ENCODE peak calls at places on chromosomes 4 and X, in ten cellular contexts. R, X, W, E, N, H, L, Y, T and F are unnamed samples.

GRCh38 chrX:18146954-18147353 is 73.7 kb downstream of the BEND2 start:
- DNase-seq in N (peak; percentile 59), Y (no peak), L (peak; percentile 17), W (peak; percentile 53), H (no peak), E (no peak), R (no peak), X (peak; percentile 8), T (no peak), F (no peak)

GRCh38 chrX:103343105-103343504 is 13.1 kb downstream of the TCEAL7 start:
- DNase-seq in R (peak; percentile 37), H (peak; percentile 1), E (peak; percentile 25), N (peak; percentile 27), L (peak; percentile 42), X (peak; percentile 58), T (no peak), Y (peak; percentile 35), W (peak; percentile 71), F (peak; percentile 25)

GRCh38 chrX:44306336-44306735 is 37.1 kb downstream of the EFHC2 start:
- DNase-seq in E (no peak), L (peak; percentile 12), Y (no peak), T (no peak), H (no peak), X (no peak), W (peak; percentile 95), R (no peak), N (no peak), F (no peak)

GRCh38 chrX:118596428-118596827 is 100.8 kb downstream of the DOCK11 start:
- DNase-seq in L (no peak), T (no peak), X (no peak), N (no peak), E (no peak), H (no peak), Y (no peak), R (no peak), W (no peak), F (no peak)

GRCh38 chr4:11367371-11367770 is 61.3 kb downstream of the HS3ST1 start:
- DNase-seq in X (peak; percentile 24), Y (no peak), E (no peak), H (no peak), W (peak; percentile 32), N (peak; percentile 15), L (peak; percentile 76), T (no peak), R (peak; percentile 88), F (peak; percentile 93)

GRCh38 chr4:820230-821172 is 5.4 kb downstream of the CPLX1 start:
- DNase-seq in T (no peak), Y (no peak), X (no peak), L (no peak), N (no peak), E (no peak), H (no peak), R (no peak), W (no peak), F (no peak)

GRCh38 chrX:31423575-31424284 is 351.9 kb upstream of the FTHL17 start:
- DNase-seq in T (no peak), E (peak; percentile 3), X (peak; percentile 13), W (peak; percentile 51), H (no peak), Y (peak; percentile 26), N (peak; percentile 53), L (peak; percentile 13), R (peak; percentile 5), F (peak; percentile 49)

GRCh38 chrX:132435222-132435621 is 53.6 kb downstream of the MBNL3 start:
- DNase-seq in N (no peak), Y (peak; percentile 9), L (no peak), H (no peak), X (no peak), T (no peak), E (no peak), R (no peak), W (peak; percentile 1), F (no peak)

GRCh38 chrX:3393581-3394111 is 47.2 kb upstream of the MXRA5 start:
- DNase-seq in N (peak; percentile 89), E (no peak), Y (no peak), X (no peak), W (no peak), H (no peak), R (no peak), T (no peak), L (no peak), F (no peak)

GRCh38 chr4:105605493-105605892 is 53.1 kb downstream of the ARHGEF38 start:
- DNase-seq in E (no peak), H (no peak), X (no peak), R (no peak), T (no peak), L (no peak), W (peak; percentile 9), N (peak; percentile 96), Y (no peak), F (no peak)

GRCh38 chr4:99945718-99946345 is 586 bp downstream of the DNAJB14 start:
- DNase-seq in T (peak; percentile 26), R (peak; percentile 29), L (no peak), X (no peak), N (peak; percentile 73), Y (no peak), H (no peak), W (peak; percentile 15), E (no peak), F (peak; percentile 42)

GRCh38 chrX:141220342-141221008 is 21.8 kb downstream of the SPANXC start:
- DNase-seq in H (no peak), X (no peak), L (no peak), Y (peak; percentile 13), E (no peak), R (no peak), W (peak; percentile 92), T (no peak), N (peak; percentile 42), F (peak; percentile 3)

GRCh38 chr4:182258441-182259031 is 15.3 kb downstream of the TENM3 start:
- DNase-seq in L (no peak), W (no peak), R (no peak), Y (no peak), H (no peak), X (no peak), N (no peak), T (no peak), E (no peak), F (peak; percentile 45)

GRCh38 chr4:19772581-19772980 is 479.1 kb upstream of the SLIT2 start:
- DNase-seq in H (no peak), T (no peak), W (no peak), Y (no peak), L (no peak), E (no peak), R (no peak), X (no peak), N (no peak), F (no peak)

GRCh38 chrX:106611323-106611681 is 476 bp upstream of the RADX start:
- DNase-seq in N (no peak), E (no peak), R (no peak), L (no peak), T (no peak), X (no peak), H (no peak), W (no peak), Y (no peak), F (no peak)

GRCh38 chr4:149371021-149371420 is 444.6 kb downstream of the IQCM start:
- DNase-seq in Y (no peak), T (no peak), H (no peak), X (no peak), W (peak; percentile 65), N (peak; percentile 80), R (peak; percentile 43), E (no peak), L (no peak), F (peak; percentile 53)

GRCh38 chr4:5895287-5895686 is 2.4 kb upstream of the CRMP1 start:
- DNase-seq in N (no peak), R (no peak), H (no peak), L (no peak), W (no peak), Y (no peak), E (no peak), T (no peak), X (no peak), F (no peak)

GRCh38 chr4:171928336-171928735 is 115.1 kb downstream of the GALNTL6 start:
- DNase-seq in N (no peak), Y (no peak), E (no peak), T (no peak), R (no peak), W (no peak), X (no peak), H (no peak), L (no peak), F (no peak)